ENCODE peak calls at places on chromosome 15, in four cellular contexts. X, B, J and L are unnamed samples.

GRCh38 chr15:94924057-94924456 is 692.7 kb downstream of the MCTP2 start:
- DNase-seq in X (no peak), B (no peak), J (no peak), L (no peak)

GRCh38 chr15:36951747-36952247 is 148.6 kb downstream of the MEIS2 start:
- DNase-seq in X (no peak), B (no peak), J (no peak), L (peak)

GRCh38 chr15:23038741-23039150 is 623 bp downstream of the TUBGCP5 start:
- DNase-seq in X (no peak), B (no peak), J (no peak), L (peak)

GRCh38 chr15:29674661-29675533 is 147.4 kb downstream of the TJP1 start:
- DNase-seq in X (peak), B (peak), J (no peak), L (peak)

GRCh38 chr15:42364529-42364928 is 5.2 kb downstream of the CAPN3 start:
- DNase-seq in X (no peak), B (no peak), J (no peak), L (peak)

GRCh38 chr15:38683382-38684242 is 119.0 kb upstream of the RASGRP1 start:
- DNase-seq in X (peak), B (peak), J (peak), L (peak)

GRCh38 chr15:58258501-58259274 is 120.5 kb downstream of the AQP9 start:
- DNase-seq in X (no peak), B (no peak), J (no peak), L (no peak)

GRCh38 chr15:84929795-84930371 is 45.4 kb downstream of the SLC28A1 start:
- DNase-seq in X (peak), B (no peak), J (no peak), L (peak)

DNA sequence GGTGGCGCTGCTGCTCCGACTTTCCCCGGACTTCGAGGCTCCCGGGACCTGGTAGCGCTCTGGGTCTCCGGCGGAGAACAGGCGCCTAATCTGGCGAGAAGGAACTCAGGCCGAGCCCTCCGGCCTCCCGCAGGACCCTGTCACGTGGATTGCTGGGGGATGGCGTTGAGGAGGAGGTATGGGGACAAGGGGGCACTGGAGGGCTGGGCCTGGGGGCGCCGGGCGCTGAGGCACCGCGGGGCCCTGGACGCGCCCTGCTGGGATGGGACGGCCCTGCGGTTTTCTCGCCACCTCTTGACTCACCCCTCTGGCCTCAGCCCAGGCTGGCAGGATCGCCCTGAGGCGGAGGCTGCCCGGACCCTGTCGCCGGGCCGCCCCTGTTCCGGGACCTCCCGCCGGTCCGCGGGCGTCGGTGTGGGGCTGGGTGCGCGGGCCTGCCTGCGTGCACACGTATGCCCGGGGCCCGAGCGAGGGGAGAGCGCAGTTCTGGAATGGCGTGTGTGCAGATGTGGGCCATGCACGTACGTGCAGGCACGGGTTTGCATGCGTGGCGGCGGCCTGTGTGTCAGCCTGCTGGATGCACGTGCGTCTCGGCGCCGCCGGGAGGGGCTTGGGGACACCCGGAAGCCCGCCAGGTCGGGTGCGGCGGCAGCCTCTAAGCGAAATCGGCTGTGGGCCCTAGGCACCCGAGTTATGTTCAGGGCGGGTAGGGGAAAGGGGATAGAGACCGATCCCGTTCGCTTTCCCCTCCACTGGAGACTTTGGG is 752 bp downstream of the C15orf39 start:
- DNase-seq in X (peak), B (peak), J (peak), L (peak)
- TF ChIP-seq CTCF in X (peak), B (no peak), J (no peak), L (peak)

DNA sequence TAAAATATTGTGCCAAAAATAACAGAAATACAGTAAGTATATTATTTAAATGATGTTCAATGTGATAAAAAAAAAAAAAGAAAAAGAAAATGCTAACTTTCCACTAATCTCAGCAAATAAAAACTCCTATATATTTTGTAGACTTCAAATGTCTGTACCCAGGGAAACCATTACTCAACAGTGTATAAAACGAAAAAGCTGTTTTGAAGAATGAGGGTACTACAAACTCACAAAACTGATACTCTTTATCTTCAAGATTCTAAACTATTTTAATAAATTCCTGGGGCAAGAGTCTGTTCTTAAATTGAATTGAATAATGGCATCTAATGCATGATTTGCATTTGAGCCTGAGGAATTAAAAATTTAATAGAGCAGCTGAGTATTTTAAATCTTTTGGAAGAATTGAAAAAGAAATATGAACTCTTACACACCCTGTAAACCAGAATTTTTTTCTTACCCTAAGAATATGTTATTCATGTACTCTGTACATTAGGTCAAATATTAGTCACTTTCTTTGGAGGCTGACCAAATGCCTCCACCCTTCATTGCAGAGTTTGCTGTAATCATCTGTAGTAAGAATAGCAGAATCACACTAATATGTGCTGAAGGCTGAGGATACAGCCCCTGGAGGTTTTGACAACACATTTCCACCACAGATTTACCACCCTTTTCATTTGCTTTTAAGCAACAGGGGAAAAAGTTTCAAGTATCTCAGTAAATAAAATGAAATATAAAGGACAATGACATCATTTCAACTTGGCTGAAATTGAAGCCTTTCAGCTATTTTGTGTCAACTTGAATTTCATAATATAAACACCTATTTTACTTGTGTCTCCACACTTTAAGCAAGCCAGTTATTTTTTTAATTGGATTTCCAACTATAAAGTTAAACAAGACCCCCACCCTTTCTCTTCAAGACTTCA is 79.7 kb downstream of the FBN1 start:
- DNase-seq in X (no peak), B (no peak), J (no peak), L (peak)
- TF ChIP-seq CTCF in X (no peak), B (no peak), J (no peak), L (peak)

DNA sequence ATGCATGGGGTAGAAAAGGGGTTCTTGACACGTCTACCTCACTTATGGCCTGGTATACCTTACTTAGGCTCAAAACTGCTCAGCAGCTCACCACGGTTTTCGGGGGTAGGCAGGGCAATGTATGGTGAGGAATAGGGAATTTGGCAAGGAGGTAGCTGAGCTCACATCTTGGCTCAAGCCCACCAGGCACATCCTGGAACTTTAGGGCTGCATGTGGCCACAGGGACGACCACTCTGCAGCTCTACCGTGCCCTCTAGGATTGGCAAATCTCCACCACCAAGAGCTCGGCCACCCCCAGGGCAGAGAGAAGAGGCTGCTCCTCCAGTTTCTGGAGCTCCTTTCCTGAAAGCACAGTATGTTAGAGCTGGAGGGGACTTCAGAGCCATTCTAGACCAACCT is 69.7 kb downstream of the MRPL46 start:
- DNase-seq in X (no peak), B (no peak), J (no peak), L (no peak)
- TF ChIP-seq CTCF in X (no peak), B (no peak), J (no peak), L (no peak)

DNA sequence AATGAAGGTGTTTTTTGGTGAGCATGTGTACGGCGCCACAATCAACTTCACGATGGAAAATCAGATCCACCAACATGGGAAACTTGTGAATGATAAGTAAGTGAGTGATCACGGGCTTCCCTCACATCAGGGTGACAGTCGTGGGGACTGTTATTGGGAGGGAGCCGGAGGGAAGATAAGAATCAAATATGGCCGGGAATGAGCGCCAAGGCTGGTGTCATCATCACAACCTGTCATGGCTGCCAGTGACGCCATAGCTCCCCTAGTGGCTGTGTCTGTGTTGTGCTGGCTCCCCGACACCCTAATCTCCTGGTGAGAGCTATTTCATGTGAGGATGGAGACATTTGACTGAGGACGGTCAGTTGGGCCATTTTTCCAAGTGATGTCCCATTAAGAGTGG is 168.5 kb downstream of the SV2B start:
- DNase-seq in X (peak), B (peak), J (no peak), L (no peak)
- TF ChIP-seq CTCF in X (peak), B (peak), J (no peak), L (peak)

GRCh38 chr15:61420546-61420945 is 191.4 kb upstream of the RORA start:
- DNase-seq in X (no peak), B (no peak), J (no peak), L (no peak)
- TF ChIP-seq CTCF in X (no peak), B (no peak), J (no peak), L (no peak)

DNA sequence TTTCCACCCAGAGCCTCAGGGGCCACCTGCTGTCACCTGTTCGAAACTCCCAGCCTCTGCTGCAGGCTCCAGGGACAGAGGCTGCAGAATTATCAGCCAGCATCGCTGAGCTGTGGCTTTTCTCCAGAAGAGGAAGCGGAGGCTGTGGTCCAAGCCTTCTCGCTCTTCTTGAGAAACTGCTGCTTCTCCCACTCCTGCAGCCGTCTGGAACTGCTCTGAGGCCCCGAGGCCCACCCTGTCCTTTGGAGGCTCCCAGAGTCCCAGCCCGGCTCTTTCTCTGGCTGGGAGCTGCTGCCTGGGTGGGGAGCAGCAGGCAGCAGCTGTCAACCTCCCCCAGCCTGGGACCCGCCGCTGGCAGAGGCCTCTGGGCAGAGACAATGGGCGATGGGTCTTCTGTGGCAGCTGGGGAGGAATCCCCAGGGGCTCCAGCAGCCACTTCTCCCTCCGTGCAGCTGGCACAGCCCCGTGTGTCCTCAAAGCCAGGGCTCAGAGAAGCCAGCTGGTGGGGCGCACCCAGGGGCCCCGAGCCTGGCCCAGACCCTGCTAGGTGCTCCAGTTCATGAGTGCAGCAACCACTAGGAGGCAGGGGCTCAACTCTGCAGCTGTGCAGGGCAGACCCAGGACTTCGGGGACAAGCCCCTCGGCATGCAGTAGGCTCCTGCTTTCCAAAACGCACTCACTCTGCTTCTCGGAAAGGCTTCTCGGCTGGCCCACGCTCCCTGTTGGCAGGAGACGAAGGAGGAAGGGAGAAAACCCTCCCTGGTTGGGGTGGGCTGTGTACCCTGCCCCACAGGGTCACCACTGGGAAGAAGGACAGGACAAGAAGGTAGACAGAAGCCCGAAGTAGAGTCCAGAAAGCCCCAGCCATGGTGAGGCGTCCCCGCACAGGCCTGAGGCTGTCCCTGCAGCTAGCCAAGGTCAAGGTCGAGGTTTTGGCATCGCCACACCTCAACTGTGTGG is 49.9 kb upstream of the FURIN start:
- DNase-seq in X (peak), B (peak), J (peak), L (peak)
- TF ChIP-seq CTCF in X (peak), B (no peak), J (no peak), L (peak)